ENCODE peak calls at places on chromosomes 12 and 14, in four cellular contexts. N is tibial artery, U is astrocyte of the cerebellum, J is astrocyte of the spinal cord. Q is an unnamed sample.

GRCh38 chr12:52921488-52922165 is 16.8 kb upstream of the KRT8 start:
- DNase-seq in J (no peak), U (no peak), N (no peak), Q (no peak)

GRCh38 chr12:92183575-92183974 is 37.9 kb upstream of the BTG1 start:
- DNase-seq in U (no peak), J (no peak), N (no peak), Q (no peak)

GRCh38 chr12:93879476-93880376 is 202.6 kb downstream of the CRADD start:
- DNase-seq in J (peak), U (peak), N (no peak), Q (no peak)

GRCh38 chr12:69189378-69189978 is 49.9 kb upstream of the CPSF6 start:
- DNase-seq in N (no peak), J (no peak), U (no peak), Q (no peak)

GRCh38 chr12:122166422-122167327 is 7.3 kb downstream of the IL31 start:
- DNase-seq in U (no peak), J (no peak), N (no peak), Q (no peak)

GRCh38 chr12:105474672-105475071 is 144.2 kb downstream of the C12orf75 start:
- DNase-seq in J (no peak), N (no peak), U (no peak), Q (peak)

GRCh38 chr14:95452890-95453712 is 63.3 kb downstream of the SYNE3 start:
- DNase-seq in J (no peak), N (no peak), U (no peak), Q (no peak)

GRCh38 chr12:111446044-111446581 is 40.4 kb downstream of the SH2B3 start:
- DNase-seq in N (no peak), J (no peak), U (no peak), Q (no peak)

GRCh38 chr14:104130974-104131651 is 7.3 kb upstream of the KIF26A start:
- DNase-seq in U (no peak), N (no peak), J (no peak), Q (peak)

GRCh38 chr14:99681101-99681831 is 2.8 kb upstream of the CYP46A1 start:
- DNase-seq in U (no peak), N (no peak), J (no peak), Q (no peak)

GRCh38 chr12:91565246-91565645 is 382.6 kb upstream of the DCN start:
- DNase-seq in N (no peak), U (no peak), J (peak), Q (peak)

GRCh38 chr14:77909911-77910310 is 110.0 kb downstream of the ADCK1 start:
- DNase-seq in U (no peak), N (no peak), J (no peak), Q (no peak)

GRCh38 chr14:87745507-87746118 is 247.4 kb downstream of the GALC start:
- DNase-seq in N (no peak), J (peak), U (peak), Q (peak)

DNA sequence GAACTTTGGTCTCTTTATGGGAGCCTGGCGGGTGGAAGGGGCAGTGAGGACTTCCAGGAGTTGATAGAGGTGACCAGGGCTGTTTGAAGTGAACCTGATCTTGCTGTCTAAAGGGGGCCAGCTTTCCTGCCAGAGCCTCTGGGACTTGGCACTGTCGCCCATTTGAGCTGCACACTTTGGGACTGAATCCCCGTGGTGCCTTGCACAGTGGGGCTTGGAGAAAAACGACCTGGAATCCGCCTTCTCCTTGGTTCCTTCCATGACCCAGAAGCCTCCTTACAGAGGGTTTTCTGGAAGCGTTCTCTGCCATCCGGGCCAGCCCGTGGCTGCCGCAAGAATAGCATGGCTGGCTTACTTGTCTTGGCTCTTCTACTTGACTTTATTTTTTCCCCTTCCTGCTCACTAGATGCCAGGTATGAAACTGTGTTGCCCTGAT is 2.0 kb downstream of the RFLNA start:
- DNase-seq in J (no peak), N (no peak), U (no peak), Q (no peak)
- H3K4me3 ChIP-seq in J (peak), N (no peak), U (peak), Q (no peak)

DNA sequence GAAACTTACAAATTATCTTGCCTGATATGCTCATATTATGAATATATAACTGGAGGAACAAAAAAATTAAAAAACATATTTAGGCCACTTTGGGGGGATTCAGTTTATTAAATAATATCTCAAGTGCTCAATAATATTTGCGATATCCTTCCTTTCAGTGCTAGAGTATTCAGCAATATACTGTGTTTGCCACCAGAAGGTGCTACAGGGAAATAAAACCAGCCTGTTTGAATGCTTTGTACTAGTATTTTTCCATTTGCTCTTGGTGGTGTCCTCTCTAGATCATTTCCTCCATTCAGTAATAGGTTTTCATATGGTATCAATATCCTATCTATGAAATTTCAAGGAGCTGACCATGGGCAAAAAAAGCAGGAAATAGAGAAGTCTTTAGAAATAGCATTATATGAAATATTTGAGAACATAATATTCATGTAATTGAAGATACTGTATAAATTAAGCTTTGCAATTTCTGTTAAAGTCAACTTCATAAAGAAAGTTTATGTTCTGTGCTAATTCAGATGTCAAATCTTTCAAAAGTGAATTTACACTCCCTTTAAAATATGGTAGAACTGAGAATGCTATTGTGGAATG is 106.2 kb upstream of the NAV3 start:
- DNase-seq in J (peak), N (no peak), U (peak), Q (peak)
- TF ChIP-seq CTCF in J (peak), N (peak), U (peak), Q (peak)

DNA sequence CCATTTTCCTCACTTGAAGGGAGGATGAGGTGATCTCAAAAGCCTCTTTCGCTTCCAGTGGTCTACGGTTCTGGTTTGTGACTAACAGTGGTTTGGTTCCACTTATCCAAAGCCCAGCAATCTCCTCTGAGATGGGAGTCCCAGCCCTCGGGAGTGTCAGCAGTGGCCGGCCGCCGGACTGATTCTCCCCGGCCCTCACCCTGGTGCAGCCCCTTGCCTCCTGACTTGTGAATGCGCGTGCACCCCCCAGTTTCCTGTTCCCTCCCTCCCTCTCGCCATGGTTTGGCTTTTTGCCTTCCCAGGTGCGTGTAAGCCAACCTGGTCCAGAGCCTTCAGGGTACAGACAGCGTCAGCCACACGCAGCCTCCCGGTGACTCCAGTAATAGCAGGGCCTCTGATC is 74.5 kb downstream of the B4GALNT3 start:
- DNase-seq in U (no peak), N (no peak), J (no peak), Q (no peak)
- H3K4me3 ChIP-seq in U (no peak), N (no peak), J (no peak), Q (no peak)

DNA sequence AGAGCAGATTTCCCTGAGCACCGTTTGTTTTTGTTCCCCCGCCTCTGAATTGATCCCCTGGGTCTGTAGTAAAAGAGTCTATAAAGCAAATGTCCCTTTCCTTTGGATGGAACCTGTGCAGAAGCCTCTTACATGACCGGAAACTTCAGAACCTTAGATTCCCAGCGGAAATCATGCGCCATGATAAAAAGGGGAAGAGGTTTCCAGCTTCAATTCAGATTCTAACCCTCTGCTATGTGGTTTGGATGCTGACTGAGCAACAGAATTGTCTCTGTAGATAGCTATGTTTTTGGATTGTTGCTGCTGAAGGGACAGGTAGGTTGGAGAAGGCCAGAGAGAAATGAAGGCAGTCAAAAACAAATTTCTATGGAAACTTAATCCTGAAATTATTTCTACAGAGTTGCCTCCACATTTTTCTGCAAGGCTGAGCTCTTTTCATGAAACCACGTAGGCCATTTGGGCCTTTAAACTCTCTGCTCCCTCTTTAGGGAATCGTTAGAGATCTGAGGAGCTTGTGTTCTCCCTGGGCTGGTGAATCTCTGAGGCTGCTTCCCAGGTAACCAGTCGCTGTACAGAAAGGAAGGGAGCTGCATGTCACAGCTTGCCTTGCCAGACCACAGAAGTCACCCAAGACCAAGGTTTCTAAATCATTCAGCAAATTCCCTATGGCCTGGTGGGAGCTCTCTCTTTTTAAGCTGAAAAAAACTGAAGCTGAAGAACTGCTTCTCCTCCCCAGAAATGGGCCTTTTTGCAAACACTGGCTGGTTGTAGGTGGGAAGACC is 28.7 kb upstream of the OR10P1 start:
- DNase-seq in U (no peak), N (no peak), J (no peak), Q (peak)
- TF ChIP-seq CTCF in U (no peak), N (no peak), J (no peak), Q (no peak)

DNA sequence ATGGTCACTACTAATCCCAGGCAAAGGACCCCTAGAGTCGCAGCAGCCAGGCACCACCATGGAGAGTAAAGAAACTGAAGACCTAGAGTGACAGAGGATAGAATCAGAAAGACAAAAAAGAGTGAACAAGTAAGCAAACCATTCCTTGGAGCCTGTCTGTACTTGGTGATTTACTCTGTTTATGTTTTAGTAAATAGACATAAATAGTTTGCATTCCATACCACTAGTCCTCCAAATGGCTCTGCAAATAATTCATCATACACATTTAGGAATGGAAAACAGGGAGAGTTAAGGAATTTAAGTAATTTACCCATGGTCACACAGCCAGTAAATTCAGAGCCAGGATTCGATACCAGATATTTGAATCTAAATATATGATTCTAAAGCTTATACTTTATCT is 2.8 kb downstream of the OLR1 start:
- DNase-seq in J (no peak), U (no peak), N (no peak), Q (no peak)
- H3K4me3 ChIP-seq in J (no peak), U (no peak), N (no peak), Q (no peak)

GRCh38 chr12:74317078-74317581 is 220.5 kb upstream of the ATXN7L3B start:
- DNase-seq in N (no peak), U (peak), J (peak), Q (peak)
- TF ChIP-seq CTCF in N (no peak), U (peak), J (peak), Q (peak)

GRCh38 chr14:36646664-36647416 is 14.8 kb upstream of the PAX9 start:
- DNase-seq in J (no peak), U (no peak), N (no peak), Q (peak)

GRCh38 chr14:36652542-36653201 is 9.0 kb upstream of the PAX9 start:
- DNase-seq in U (no peak), N (no peak), J (no peak), Q (peak)

GRCh38 chr14:36647417-36647826 is 14.2 kb upstream of the PAX9 start:
- DNase-seq in J (no peak), N (no peak), U (no peak), Q (no peak)

GRCh38 chr14:36649872-36650650 is 11.6 kb upstream of the PAX9 start:
- DNase-seq in U (no peak), J (no peak), N (no peak), Q (no peak)

GRCh38 chr14:36647827-36648753 is 13.6 kb upstream of the PAX9 start:
- DNase-seq in U (no peak), J (peak), N (no peak), Q (peak)
- H3K4me3 ChIP-seq in U (peak), J (peak), N (peak), Q (peak)

GRCh38 chr14:105317546-105317945 is 3.0 kb downstream of the PACS2 start:
- DNase-seq in U (no peak), N (peak), J (peak), Q (peak)
- TF ChIP-seq CTCF in U (no peak), N (peak), J (no peak), Q (no peak)